ENCODE peak calls at places on chromosomes 16 and 17, in five cellular contexts. D is ELR; E is stimulated activated naive CD8-positive, alpha-beta T cell treated with anti-CD3 and anti-CD28 coated beads, Interleukin-15, amount 100 ng/mL, for 72 hours; G is esophagus squamous epithelium; Q is right lobe of liver. P is an unnamed sample.

GRCh38 chr16:4678596-4678995 is 14.8 kb upstream of the NUDT16L1 start:
- DNase-seq in E (no peak), Q (no peak), G (no peak), D (no peak), P (no peak)

GRCh38 chr16:31472559-31473203 is 729 bp downstream of the TGFB1I1 start:
- DNase-seq in E (peak; percentile 60), G (no peak), Q (peak; percentile 91), D (peak; percentile 86), P (no peak)

GRCh38 chr16:1472974-1473373 is 1.9 kb downstream of the CLCN7 start:
- DNase-seq in G (no peak), E (no peak), Q (no peak), D (no peak), P (no peak)

GRCh38 chr16:85561248-85562101 is 51.6 kb upstream of the GSE1 start:
- DNase-seq in Q (no peak), G (no peak), E (no peak), D (no peak), P (no peak)

GRCh38 chr16:1899641-1900451 is 18.4 kb downstream of the HS3ST6 start:
- DNase-seq in Q (no peak), D (no peak), G (no peak), E (no peak), P (no peak)

GRCh38 chr16:78639775-78640174 is 540.3 kb downstream of the WWOX start:
- DNase-seq in D (no peak), G (no peak), Q (no peak), E (peak; percentile 9), P (no peak)

GRCh38 chr17:69654981-69655581 is 240.6 kb downstream of the MAP2K6 start:
- DNase-seq in E (no peak), Q (no peak), G (no peak), D (peak; percentile 92), P (no peak)

GRCh38 chr17:40347319-40348135 is 17.0 kb downstream of the GJD3 start:
- DNase-seq in E (no peak), G (no peak), Q (no peak), D (no peak), P (no peak)

GRCh38 chr17:45702666-45703266 is 81.4 kb upstream of the CRHR1 start:
- DNase-seq in G (no peak), D (peak; percentile 32), E (no peak), Q (no peak), P (no peak)

GRCh38 chr16:87174061-87174460 is 143.1 kb downstream of the C16orf95 start:
- DNase-seq in G (no peak), D (no peak), E (no peak), Q (no peak), P (no peak)

GRCh38 chr16:83878838-83879237 is 20.1 kb upstream of the MLYCD start:
- DNase-seq in E (no peak), G (no peak), Q (no peak), D (peak; percentile 78), P (no peak)

GRCh38 chr17:50266384-50267073 is 7.7 kb upstream of the TMEM92 start:
- DNase-seq in G (no peak), E (no peak), Q (peak; percentile 62), D (peak; percentile 76), P (no peak)

GRCh38 chr16:31880322-31880979 is 6.8 kb downstream of the ZNF267 start:
- DNase-seq in G (no peak), D (peak; percentile 78), Q (no peak), E (peak; percentile 67), P (no peak)

GRCh38 chr16:75074920-75075687 is 41.5 kb downstream of the LDHD start:
- DNase-seq in E (peak; percentile 88), G (peak; percentile 44), Q (no peak), D (no peak), P (no peak)

GRCh38 chr16:66484453-66485213 is 57.5 kb downstream of the BEAN1 start:
- DNase-seq in Q (no peak), E (no peak), D (no peak), G (no peak), P (no peak)

GRCh38 chr16:85462405-85463227 is 150.5 kb upstream of the GSE1 start:
- DNase-seq in E (no peak), D (no peak), Q (no peak), G (no peak), P (no peak)

GRCh38 chr17:77286641-77287431 is 146.1 kb downstream of the SEC14L1 start:
- DNase-seq in G (no peak), D (peak; percentile 85), Q (peak; percentile 98), E (no peak), P (no peak)

GRCh38 chr16:27495191-27495590 is 54.5 kb downstream of the GTF3C1 start:
- DNase-seq in G (no peak), D (no peak), E (no peak), Q (no peak), P (no peak)

GRCh38 chr16:19092653-19093410 is 20.9 kb upstream of the ITPRIPL2 start:
- DNase-seq in D (no peak), E (no peak), G (no peak), Q (no peak), P (no peak)

P was measured in progenitor cell of endocrine pancreas.